ENCODE peak calls at places on chromosomes 4 and X, in six cellular contexts. V, G, O, Z, D and Q are unnamed samples.

GRCh38 chrX:9320940-9321339 is 143.9 kb upstream of the TBL1X start:
- DNase-seq in V (no peak), G (no peak), O (no peak), Z (no peak), D (no peak), Q (no peak)

GRCh38 chrX:153969125-153969903 is 2.3 kb downstream of the HCFC1 start:
- DNase-seq in V (no peak), G (no peak), O (no peak), Z (no peak), D (no peak), Q (no peak)

GRCh38 chr4:156677136-156677535 is 294.5 kb downstream of the PDGFC start:
- DNase-seq in V (no peak), G (peak), O (peak), Z (no peak), D (no peak), Q (no peak)

GRCh38 chr4:71206763-71207162 is 132.1 kb upstream of the SLC4A4 start:
- DNase-seq in V (no peak), G (no peak), O (no peak), Z (no peak), D (no peak), Q (no peak)

GRCh38 chr4:7131498-7132031 is 60.8 kb upstream of the SORCS2 start:
- DNase-seq in V (no peak), G (no peak), O (no peak), Z (no peak), D (no peak), Q (no peak)

GRCh38 chr4:83964996-83965541 is 429.2 kb downstream of the GPAT3 start:
- DNase-seq in V (no peak), G (no peak), O (no peak), Z (peak), D (no peak), Q (no peak)

GRCh38 chrX:155718964-155719586 is 106.3 kb upstream of the TMLHE start:
- DNase-seq in V (no peak), G (no peak), O (no peak), Z (no peak), D (no peak), Q (no peak)

GRCh38 chr4:25441519-25442117 is 64.6 kb downstream of the ANAPC4 start:
- DNase-seq in V (no peak), G (peak), O (no peak), Z (peak), D (no peak), Q (no peak)

GRCh38 chr4:84258905-84259830 is 239.9 kb downstream of the NKX6-1 start:
- DNase-seq in V (no peak), G (peak), O (no peak), Z (peak), D (peak), Q (no peak)

GRCh38 chr4:150938417-150938816 is 76.7 kb downstream of the LRBA start:
- DNase-seq in V (no peak), G (no peak), O (no peak), Z (no peak), D (no peak), Q (no peak)

GRCh38 chr4:89307446-89308160 is at the start of gene GPRIN3:
- DNase-seq in V (no peak), G (no peak), O (no peak), Z (no peak), D (no peak), Q (peak)

GRCh38 chr4:52107745-52108144 is 56.6 kb downstream of the SPATA18 start:
- DNase-seq in V (no peak), G (no peak), O (no peak), Z (no peak), D (no peak), Q (no peak)

GRCh38 chrX:71098302-71098701 is 2.7 kb downstream of the FOXO4 start:
- DNase-seq in V (no peak), G (no peak), O (no peak), Z (peak), D (no peak), Q (no peak)

GRCh38 chr4:82661601-82662000 is 99.8 kb upstream of the TMEM150C start:
- DNase-seq in V (no peak), G (no peak), O (no peak), Z (no peak), D (no peak), Q (no peak)

GRCh38 chrX:153504445-153505016 is 9.8 kb downstream of the BGN start:
- DNase-seq in V (no peak), G (no peak), O (no peak), Z (peak), D (no peak), Q (no peak)

GRCh38 chr4:75555294-75556164 is at the start of gene ODAPH:
- DNase-seq in V (peak), G (no peak), O (no peak), Z (peak), D (peak), Q (peak)

GRCh38 chr4:74230902-74231499 is 73.1 kb downstream of the MTHFD2L start:
- DNase-seq in V (no peak), G (no peak), O (no peak), Z (no peak), D (no peak), Q (no peak)

GRCh38 chrX:119008122-119008744 is 33.8 kb downstream of the LONRF3 start:
- DNase-seq in V (no peak), G (peak), O (no peak), Z (peak), D (no peak), Q (peak)

GRCh38 chr4:12041828-12042227 is 613.1 kb upstream of the HS3ST1 start:
- DNase-seq in V (no peak), G (no peak), O (no peak), Z (peak), D (no peak), Q (no peak)

GRCh38 chrX:2371026-2371778 is 129.6 kb downstream of the DHRSX start:
- DNase-seq in V (no peak), G (no peak), O (peak), Z (peak), D (no peak), Q (no peak)

GRCh38 chr4:122773021-122773420 is 40.5 kb downstream of the BBS12 start:
- DNase-seq in V (no peak), G (no peak), O (no peak), Z (no peak), D (no peak), Q (no peak)

GRCh38 chr4:3704669-3705068 is 61.5 kb upstream of the ADRA2C start:
- DNase-seq in V (no peak), G (no peak), O (no peak), Z (no peak), D (no peak), Q (no peak)

GRCh38 chr4:32215277-32215676 is 1495.1 kb downstream of the PCDH7 start:
- DNase-seq in V (no peak), G (no peak), O (no peak), Z (no peak), D (no peak), Q (no peak)

GRCh38 chrX:129347291-129347690 is 176.0 kb downstream of the SMARCA1 start:
- DNase-seq in V (no peak), G (no peak), O (peak), Z (no peak), D (no peak), Q (no peak)

DNA sequence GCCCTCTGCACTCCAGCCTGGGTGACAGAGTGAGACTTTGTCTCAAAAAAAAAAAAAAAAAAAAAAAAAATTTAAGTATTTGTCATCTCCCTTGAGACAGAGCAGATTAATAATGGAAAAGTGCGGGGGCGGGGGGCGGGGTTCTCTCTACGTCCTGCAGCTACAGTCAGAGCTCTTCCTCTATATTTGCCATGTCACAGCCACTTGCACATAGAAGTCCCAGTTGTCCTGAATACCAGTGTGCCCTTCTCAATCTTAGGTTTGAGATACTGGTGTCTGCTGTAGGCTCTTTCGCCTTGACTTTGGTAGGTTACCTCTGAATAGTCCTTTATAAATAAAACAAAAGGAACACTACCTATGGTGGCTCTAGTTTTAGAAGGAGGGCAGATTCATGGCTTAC is 237.8 kb upstream of the PGRMC2 start:
- DNase-seq in V (no peak), G (no peak), O (no peak), Z (no peak), D (no peak), Q (no peak)
- TF ChIP-seq POLR2A in V (no peak), G (no peak), O (no peak), Z (no peak), D (no peak), Q (no peak)

GRCh38 chr4:144910753-144911152 is 187.2 kb downstream of the ANAPC10 start:
- DNase-seq in V (no peak), G (no peak), O (no peak), Z (no peak), D (no peak), Q (no peak)

GRCh38 chr4:144903953-144904711 is 193.9 kb downstream of the ANAPC10 start:
- DNase-seq in V (no peak), G (no peak), O (no peak), Z (no peak), D (no peak), Q (no peak)

GRCh38 chr4:144905286-144905685 is 192.7 kb downstream of the ANAPC10 start:
- DNase-seq in V (no peak), G (no peak), O (no peak), Z (no peak), D (no peak), Q (no peak)

GRCh38 chr4:144902614-144903013 is 195.4 kb downstream of the ANAPC10 start:
- DNase-seq in V (no peak), G (no peak), O (no peak), Z (no peak), D (no peak), Q (no peak)

DNA sequence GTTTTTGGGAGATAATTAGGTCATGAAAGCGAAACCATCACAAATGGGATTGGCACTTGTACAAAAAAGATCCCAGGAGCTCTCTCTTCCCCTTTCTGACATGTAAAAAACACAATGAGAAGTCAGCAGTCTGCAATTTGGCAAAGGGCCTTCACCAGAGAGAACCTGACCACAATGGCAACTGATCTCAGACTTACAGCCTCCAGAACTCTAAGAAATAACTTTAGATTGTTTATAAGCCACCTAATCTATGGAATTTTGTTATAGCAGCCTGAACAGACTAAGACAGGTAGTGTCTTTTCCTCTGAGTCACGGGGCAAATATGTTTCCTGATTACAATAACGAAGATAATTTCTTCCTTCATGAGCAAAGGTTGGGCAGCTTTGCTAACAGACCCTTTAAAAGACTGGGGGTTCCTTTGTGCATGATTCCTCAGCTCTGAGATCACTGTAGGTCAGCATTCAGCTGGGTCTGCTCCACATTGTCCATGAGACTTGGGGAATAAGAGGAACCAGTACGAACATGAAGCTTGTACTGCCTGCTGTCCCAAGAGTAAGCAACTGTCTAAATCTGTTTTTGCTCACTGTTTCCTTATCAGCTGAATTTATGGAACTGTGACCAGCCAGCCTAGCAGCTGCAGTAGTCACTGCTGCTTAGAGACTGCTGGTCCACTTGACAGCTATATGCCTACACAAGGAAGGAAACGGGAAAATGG is 191.7 kb downstream of the ANAPC10 start:
- DNase-seq in V (no peak), G (no peak), O (no peak), Z (no peak), D (peak), Q (no peak)
- TF ChIP-seq POLR2AphosphoS5 in V (no peak), G (no peak), O (no peak), Z (no peak), D (no peak), Q (no peak)

DNA sequence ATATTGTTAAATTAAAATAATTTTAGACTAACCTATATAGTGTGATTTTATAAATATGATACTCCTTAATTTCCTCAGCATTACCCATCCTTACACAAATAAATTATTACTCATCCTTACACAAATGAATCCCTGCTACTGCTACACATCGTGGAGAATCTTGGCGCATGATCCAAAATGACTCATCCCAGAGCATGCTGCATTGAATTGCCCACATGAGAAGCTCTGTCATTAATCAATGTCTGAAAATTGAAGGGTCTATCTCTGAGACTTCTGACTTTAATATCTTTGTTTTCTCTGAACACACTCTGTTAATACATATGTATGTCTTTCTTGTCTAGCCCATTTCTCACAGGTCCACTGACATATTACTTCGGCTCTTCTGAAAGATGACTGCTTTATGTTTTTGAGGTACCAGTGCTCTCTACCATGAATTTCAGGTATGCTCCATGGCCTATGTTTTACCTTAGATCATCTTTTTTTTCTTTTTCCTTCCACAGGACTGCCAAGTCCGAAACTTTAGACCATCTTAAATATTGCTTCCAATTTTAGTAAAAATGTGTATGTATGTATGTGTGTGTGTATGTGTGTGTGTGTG is 15.7 kb upstream of the DUSP21 start:
- DNase-seq in V (no peak), G (no peak), O (no peak), Z (peak), D (no peak), Q (no peak)
- TF ChIP-seq TAF1 in V (no peak), G (no peak), O (no peak), Z (no peak), D (no peak), Q (no peak)

DNA sequence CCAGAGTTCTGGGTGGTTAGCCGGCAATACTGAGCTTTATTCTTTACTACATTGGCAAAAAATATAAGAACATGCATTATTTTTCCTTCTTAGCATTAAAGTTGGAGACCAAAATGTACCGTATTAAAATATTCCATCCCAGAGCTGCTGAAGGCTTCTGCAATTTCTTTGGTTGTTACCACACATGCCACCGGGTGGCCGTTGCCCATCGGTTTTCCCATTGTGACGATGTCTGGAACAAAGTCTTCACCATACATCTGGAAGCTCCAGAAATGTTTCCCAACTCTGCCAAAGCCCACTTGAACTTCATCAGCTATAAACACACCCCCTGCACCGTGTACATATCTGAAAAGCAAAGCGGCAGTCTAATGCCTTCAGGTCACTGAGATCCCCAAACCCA is 13.7 kb downstream of the ETNPPL start:
- DNase-seq in V (no peak), G (no peak), O (no peak), Z (no peak), D (no peak), Q (no peak)
- TF ChIP-seq POLR2A in V (no peak), G (no peak), O (no peak), Z (no peak), D (no peak), Q (no peak)

GRCh38 chrX:404656-405055 is 17.9 kb upstream of the PPP2R3B start:
- DNase-seq in V (no peak), G (no peak), O (no peak), Z (no peak), D (no peak), Q (no peak)
- TF ChIP-seq POLR2AphosphoS5 in V (no peak), G (no peak), O (no peak), Z (no peak), D (no peak), Q (no peak)

DNA sequence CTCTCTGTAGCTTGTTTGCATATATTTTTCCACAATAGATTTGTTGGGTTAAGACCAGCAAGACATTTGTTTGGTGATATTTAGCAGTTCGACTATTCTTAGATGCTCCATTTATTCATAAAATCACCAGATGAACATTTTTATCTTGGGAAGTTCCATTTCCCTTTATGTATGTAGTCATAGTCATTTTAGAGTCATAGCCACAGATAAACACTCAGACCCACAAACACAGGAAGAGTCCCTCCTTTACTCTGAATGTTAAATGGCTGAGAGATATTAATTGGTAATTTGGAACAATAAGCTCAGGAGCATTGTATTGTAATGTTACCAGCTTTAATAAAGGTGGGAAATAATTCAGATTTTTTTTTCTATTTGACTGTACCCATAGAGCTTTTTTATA is 1608.7 kb downstream of the STIM2 start:
- DNase-seq in V (no peak), G (no peak), O (no peak), Z (no peak), D (no peak), Q (no peak)
- TF ChIP-seq TAF1 in V (no peak), G (no peak), O (no peak), Z (no peak), D (no peak), Q (no peak)

GRCh38 chr4:143343276-143343831 is 6.7 kb downstream of the GAB1 start:
- DNase-seq in V (no peak), G (no peak), O (no peak), Z (no peak), D (no peak), Q (no peak)
- TF ChIP-seq POLR2A in V (no peak), G (no peak), O (no peak), Z (no peak), D (no peak), Q (no peak)

DNA sequence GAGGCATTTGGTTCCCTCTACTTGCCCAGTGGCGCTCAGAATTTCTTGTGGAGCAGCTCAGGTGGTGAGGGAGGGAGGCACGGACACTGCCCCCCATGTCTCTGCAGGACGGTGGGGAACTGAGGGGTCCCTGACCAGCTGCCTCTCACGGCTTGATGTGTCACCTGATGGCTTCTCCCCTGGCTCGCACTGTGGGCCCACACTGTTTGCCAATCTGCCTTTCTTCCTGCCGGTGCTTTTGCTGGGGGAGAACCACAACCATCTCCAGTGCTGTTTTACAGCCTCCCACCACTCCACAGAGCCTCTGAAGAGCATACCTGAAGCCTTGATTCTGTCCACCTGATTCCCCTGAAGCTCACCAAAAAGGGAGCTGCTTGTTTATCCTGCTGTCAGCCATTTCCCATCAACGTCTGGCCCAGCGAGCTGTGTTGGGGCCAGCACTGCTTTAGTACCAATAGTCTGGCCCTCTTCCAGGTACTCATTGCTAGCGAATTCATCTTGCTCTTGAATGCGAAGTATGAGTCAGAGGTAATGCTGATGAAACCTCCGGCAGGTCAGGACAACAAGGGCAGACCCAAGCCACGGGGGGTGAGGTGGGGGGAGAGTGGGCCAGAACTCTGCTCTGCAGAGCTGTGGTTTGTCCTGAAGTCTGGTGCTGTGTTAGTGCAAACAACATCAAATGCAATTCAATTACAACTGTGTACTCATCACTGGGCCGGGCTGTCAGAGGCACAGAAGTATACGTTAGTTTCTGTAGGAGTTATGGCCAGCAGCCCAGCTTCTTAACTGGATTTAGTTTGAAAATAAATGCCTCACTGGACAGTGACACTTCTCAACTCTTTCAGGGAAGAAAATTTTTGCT is 208.3 kb upstream of the JADE1 start:
- DNase-seq in V (no peak), G (peak), O (peak), Z (peak), D (no peak), Q (no peak)
- TF ChIP-seq POLR2AphosphoS5 in V (no peak), G (no peak), O (no peak), Z (no peak), D (no peak), Q (no peak)

DNA sequence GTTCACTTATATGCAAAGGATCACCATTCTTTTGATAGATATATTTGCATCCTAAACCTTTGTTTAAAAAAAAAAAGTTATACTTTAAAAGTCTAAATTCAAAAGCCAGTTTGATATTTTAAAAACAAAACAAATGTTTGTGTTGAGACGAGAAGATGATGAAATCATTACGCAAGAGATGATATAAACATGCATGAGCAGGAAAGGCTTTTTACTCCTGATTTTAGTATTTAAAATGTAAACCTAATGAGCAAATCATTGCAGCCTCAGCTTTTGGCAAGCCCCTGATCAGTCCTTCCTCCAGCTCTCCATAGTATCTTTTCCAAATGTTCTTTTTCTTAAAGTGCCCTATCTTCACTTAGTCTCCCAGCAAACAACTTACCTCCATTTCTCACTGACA is 115.6 kb downstream of the ARAP2 start:
- DNase-seq in V (no peak), G (no peak), O (no peak), Z (no peak), D (no peak), Q (no peak)
- TF ChIP-seq TAF1 in V (no peak), G (no peak), O (no peak), Z (no peak), D (no peak), Q (no peak)